ENCODE peak calls at places on chromosomes 5 and 9, in eight cellular contexts. One of them, this sample, is unnamed.

GRCh38 chr9:4353236-4353635 is 53.4 kb upstream of the GLIS3 start:
- DNase-seq in CD4-positive, alpha-beta T cell: no peak
- DNase-seq in endothelial cell: no peak
- DNase-seq in stimulated activated effector memory CD8-positive, alpha-beta T cell treated with anti-CD3 and anti-CD28 coated beads, Interleukin-12 subunit alpha, Interleukin-12 subunit beta, amount 100 ng/mL, for 72 hours: no peak
- DNase-seq in NCI-H2081: no peak
- DNase-seq in GM13977: no peak
- DNase-seq in GM12865: no peak
- DNase-seq in cardiac fibroblast: peak
- DNase-seq in this sample: no peak

GRCh38 chr9:73104342-73104741 is 47.3 kb upstream of the ANXA1 start:
- DNase-seq in GM12865: no peak
- DNase-seq in cardiac fibroblast: no peak
- DNase-seq in GM13977: no peak
- DNase-seq in NCI-H2081: no peak
- DNase-seq in endothelial cell: no peak
- DNase-seq in stimulated activated effector memory CD8-positive, alpha-beta T cell treated with anti-CD3 and anti-CD28 coated beads, Interleukin-12 subunit alpha, Interleukin-12 subunit beta, amount 100 ng/mL, for 72 hours: no peak
- DNase-seq in CD4-positive, alpha-beta T cell: no peak
- DNase-seq in this sample: no peak

GRCh38 chr9:131320031-131320685 is 30.6 kb downstream of the PLPP7 start:
- DNase-seq in GM12865: no peak
- DNase-seq in CD4-positive, alpha-beta T cell: no peak
- DNase-seq in endothelial cell: no peak
- DNase-seq in GM13977: no peak
- DNase-seq in NCI-H2081: no peak
- DNase-seq in stimulated activated effector memory CD8-positive, alpha-beta T cell treated with anti-CD3 and anti-CD28 coated beads, Interleukin-12 subunit alpha, Interleukin-12 subunit beta, amount 100 ng/mL, for 72 hours: no peak
- DNase-seq in cardiac fibroblast: peak
- DNase-seq in this sample: no peak

GRCh38 chr5:30592833-30593232 is 600.7 kb upstream of the CDH6 start:
- DNase-seq in GM12865: no peak
- DNase-seq in CD4-positive, alpha-beta T cell: no peak
- DNase-seq in GM13977: no peak
- DNase-seq in cardiac fibroblast: no peak
- DNase-seq in NCI-H2081: no peak
- DNase-seq in endothelial cell: no peak
- DNase-seq in stimulated activated effector memory CD8-positive, alpha-beta T cell treated with anti-CD3 and anti-CD28 coated beads, Interleukin-12 subunit alpha, Interleukin-12 subunit beta, amount 100 ng/mL, for 72 hours: no peak
- DNase-seq in this sample: no peak

GRCh38 chr9:5301544-5301943 is 3.0 kb downstream of the RLN2 start:
- DNase-seq in endothelial cell: no peak
- DNase-seq in NCI-H2081: no peak
- DNase-seq in CD4-positive, alpha-beta T cell: no peak
- DNase-seq in cardiac fibroblast: no peak
- DNase-seq in GM12865: no peak
- DNase-seq in stimulated activated effector memory CD8-positive, alpha-beta T cell treated with anti-CD3 and anti-CD28 coated beads, Interleukin-12 subunit alpha, Interleukin-12 subunit beta, amount 100 ng/mL, for 72 hours: no peak
- DNase-seq in GM13977: no peak
- DNase-seq in this sample: no peak

GRCh38 chr5:158116965-158117364 is 258.0 kb upstream of the CLINT1 start:
- DNase-seq in stimulated activated effector memory CD8-positive, alpha-beta T cell treated with anti-CD3 and anti-CD28 coated beads, Interleukin-12 subunit alpha, Interleukin-12 subunit beta, amount 100 ng/mL, for 72 hours: no peak
- DNase-seq in GM12865: no peak
- DNase-seq in endothelial cell: no peak
- DNase-seq in GM13977: no peak
- DNase-seq in cardiac fibroblast: no peak
- DNase-seq in NCI-H2081: no peak
- DNase-seq in CD4-positive, alpha-beta T cell: no peak
- DNase-seq in this sample: no peak

GRCh38 chr9:134551657-134552348 is 89.8 kb upstream of the COL5A1 start:
- DNase-seq in stimulated activated effector memory CD8-positive, alpha-beta T cell treated with anti-CD3 and anti-CD28 coated beads, Interleukin-12 subunit alpha, Interleukin-12 subunit beta, amount 100 ng/mL, for 72 hours: no peak
- DNase-seq in GM13977: no peak
- DNase-seq in cardiac fibroblast: peak
- DNase-seq in endothelial cell: no peak
- DNase-seq in GM12865: no peak
- DNase-seq in CD4-positive, alpha-beta T cell: no peak
- DNase-seq in NCI-H2081: no peak
- DNase-seq in this sample: no peak

GRCh38 chr5:24899180-24899579 is 254.4 kb upstream of the CDH10 start:
- DNase-seq in CD4-positive, alpha-beta T cell: no peak
- DNase-seq in cardiac fibroblast: no peak
- DNase-seq in endothelial cell: no peak
- DNase-seq in stimulated activated effector memory CD8-positive, alpha-beta T cell treated with anti-CD3 and anti-CD28 coated beads, Interleukin-12 subunit alpha, Interleukin-12 subunit beta, amount 100 ng/mL, for 72 hours: no peak
- DNase-seq in GM12865: no peak
- DNase-seq in NCI-H2081: no peak
- DNase-seq in GM13977: no peak
- DNase-seq in this sample: no peak

This sample was measured in NCI-H748 treated with DMSO at 0.1 percent for 48 hours.